ENCODE peak calls at places on chromosomes 1 and 21, in six cellular contexts. Z is body of pancreas, T is IMR-90, W is thyroid gland, C is GM12891, I is vagina. O is an unnamed sample.

GRCh38 chr21:31337991-31338891 is 5.8 kb downstream of the TIAM1 start:
- DNase-seq in Z (no peak), T (no peak), W (no peak), C (no peak), I (no peak), O (no peak)

GRCh38 chr1:71641903-71642302 is 561.1 kb upstream of the ZRANB2 start:
- DNase-seq in Z (no peak), T (no peak), W (no peak), C (no peak), I (no peak), O (no peak)

GRCh38 chr1:14733779-14734140 is 135.3 kb downstream of the KAZN start:
- DNase-seq in Z (no peak), T (no peak), W (no peak), C (no peak), I (no peak), O (no peak)

GRCh38 chr1:201528631-201529260 is 10.2 kb upstream of the NAV1 start:
- DNase-seq in Z (no peak), T (peak), W (no peak), C (no peak), I (no peak), O (no peak)

GRCh38 chr1:24085007-24085406 is 26.9 kb downstream of the MYOM3 start:
- DNase-seq in Z (no peak), T (no peak), W (no peak), C (no peak), I (no peak), O (no peak)

GRCh38 chr1:54542962-54543539 is 5.0 kb upstream of the ACOT11 start:
- DNase-seq in Z (no peak), T (peak), W (no peak), C (no peak), I (no peak), O (no peak)

GRCh38 chr1:17251699-17252376 is 2.9 kb downstream of the PADI3 start:
- DNase-seq in Z (no peak), T (peak), W (no peak), C (no peak), I (no peak), O (no peak)

GRCh38 chr1:41852091-41852490 is 66.6 kb downstream of the HIVEP3 start:
- DNase-seq in Z (no peak), T (no peak), W (no peak), C (no peak), I (no peak), O (no peak)

GRCh38 chr1:9069324-9070100 is at the start of gene SLC2A5:
- DNase-seq in Z (no peak), T (no peak), W (peak), C (peak), I (no peak), O (peak)

GRCh38 chr1:177833631-177834030 is 136.2 kb downstream of the SEC16B start:
- DNase-seq in Z (no peak), T (no peak), W (no peak), C (no peak), I (no peak), O (no peak)

GRCh38 chr1:159170639-159171038 is 776 bp upstream of the CADM3 start:
- DNase-seq in Z (no peak), T (no peak), W (no peak), C (no peak), I (no peak), O (no peak)

GRCh38 chr1:9882945-9883303 is 27.1 kb downstream of the CTNNBIP1 start:
- DNase-seq in Z (no peak), T (no peak), W (no peak), C (no peak), I (no peak), O (no peak)

GRCh38 chr1:59990470-59990869 is 63.9 kb upstream of the CYP2J2 start:
- DNase-seq in Z (no peak), T (no peak), W (no peak), C (no peak), I (no peak), O (no peak)

GRCh38 chr1:85581138-85581801 is 709 bp downstream of the CCN1 start:
- DNase-seq in Z (peak), T (peak), W (peak), C (peak), I (no peak), O (peak)

GRCh38 chr1:230883964-230884363 is 15.6 kb upstream of the C1orf198 start:
- DNase-seq in Z (no peak), T (no peak), W (no peak), C (no peak), I (no peak), O (no peak)

GRCh38 chr21:20882462-20883415 is 115.5 kb upstream of the NCAM2 start:
- DNase-seq in Z (peak), T (peak), W (peak), C (no peak), I (no peak), O (no peak)

GRCh38 chr1:186754542-186755150 is 74.1 kb upstream of the PLA2G4A start:
- DNase-seq in Z (no peak), T (no peak), W (no peak), C (no peak), I (no peak), O (no peak)

GRCh38 chr1:159916240-159917051 is 8.9 kb downstream of the TAGLN2 start:
- DNase-seq in Z (peak), T (peak), W (no peak), C (no peak), I (no peak), O (no peak)

DNA sequence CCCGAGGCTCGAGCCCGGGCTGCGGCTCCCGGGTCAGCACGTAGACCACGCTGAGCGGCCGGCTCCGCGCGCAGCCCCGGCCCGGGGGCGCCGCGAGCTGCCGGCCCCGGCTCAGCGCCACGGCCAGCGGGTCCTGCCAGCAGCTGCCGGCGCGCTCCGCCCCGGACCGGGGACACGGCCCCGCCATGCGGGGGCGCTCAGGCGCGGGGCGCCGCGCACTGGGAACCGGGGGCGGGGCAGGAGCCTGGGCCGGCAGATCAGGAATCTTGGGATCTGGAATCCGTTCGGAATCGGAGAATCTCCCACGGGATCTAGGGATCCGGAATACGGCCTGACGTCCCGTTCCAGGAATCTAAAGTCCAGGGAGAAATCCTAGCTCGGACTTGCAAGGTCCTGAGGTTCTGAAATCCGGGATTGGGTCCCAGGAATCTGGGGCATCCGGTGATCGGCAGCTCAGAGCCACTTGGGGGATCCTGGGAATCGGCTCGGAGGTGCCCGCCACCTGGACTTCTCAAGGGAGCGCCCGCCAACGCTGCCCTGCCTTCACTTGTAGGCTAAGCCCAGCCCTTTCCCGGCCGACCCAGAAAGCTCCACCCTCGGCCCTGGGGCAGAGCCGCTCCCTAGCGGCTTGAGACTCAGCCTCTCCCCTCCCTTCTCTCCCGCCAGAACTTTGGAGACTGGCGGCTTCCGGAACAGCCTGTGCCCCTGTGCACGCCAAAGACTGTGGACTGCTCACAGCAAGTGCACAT is at the start of gene MAP3K6:
- DNase-seq in Z (peak), T (peak), W (peak), C (peak), I (peak), O (peak)
- TF ChIP-seq POLR2A in Z (peak), T (no peak), W (no peak), C (no peak), I (peak), O (peak)

GRCh38 chr1:225746361-225747179 is 31.1 kb upstream of the SRP9 start:
- DNase-seq in Z (peak), T (peak), W (peak), C (no peak), I (no peak), O (peak)
- TF ChIP-seq POLR2A in Z (peak), T (peak), W (no peak), C (no peak), I (no peak), O (no peak)

GRCh38 chr1:150548632-150549495 is at the start of gene ADAMTSL4:
- DNase-seq in Z (peak), T (peak), W (peak), C (peak), I (no peak), O (no peak)
- TF ChIP-seq POLR2A in Z (peak), T (peak), W (no peak), C (no peak), I (peak), O (no peak)

DNA sequence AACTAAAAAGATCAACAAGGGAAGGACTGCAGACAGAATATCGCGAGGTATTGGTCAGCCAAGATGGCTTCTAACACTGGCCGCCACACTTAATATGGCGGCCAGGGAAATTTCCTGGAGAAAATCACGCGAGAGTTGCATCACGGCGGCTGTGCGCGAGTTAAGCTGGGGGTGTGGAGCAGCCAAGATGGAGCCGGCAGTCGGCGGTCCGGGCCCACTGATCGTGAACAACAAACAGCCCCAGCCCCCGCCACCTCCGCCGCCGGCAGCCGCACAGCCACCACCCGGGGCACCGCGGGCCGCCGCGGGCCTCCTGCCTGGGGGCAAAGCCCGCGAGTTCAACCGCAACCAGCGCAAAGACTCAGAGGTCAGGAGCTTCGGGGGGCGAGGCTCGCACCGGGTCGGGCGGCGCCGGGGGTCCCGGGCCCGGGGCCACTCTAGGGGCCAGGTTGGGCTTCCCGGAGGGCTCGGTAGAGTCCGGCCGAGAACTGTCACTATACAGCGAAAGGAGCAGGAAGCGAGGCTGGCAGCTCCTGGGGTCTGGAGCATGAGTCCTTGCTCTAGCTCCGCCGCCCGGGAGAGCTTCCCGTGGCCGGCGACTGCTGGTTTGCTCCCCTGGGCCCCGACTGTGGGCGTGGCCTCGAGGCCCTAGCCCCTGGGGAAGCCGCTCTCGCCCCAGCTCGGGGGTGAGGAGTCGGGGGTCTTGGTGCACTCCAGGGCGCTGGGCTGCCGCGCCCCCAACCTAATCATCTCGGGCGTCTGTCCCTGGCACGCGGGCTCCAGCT is at the start of gene STRIP1:
- DNase-seq in Z (peak), T (peak), W (peak), C (peak), I (peak), O (peak)
- TF ChIP-seq POLR2A in Z (peak), T (peak), W (peak), C (peak), I (peak), O (peak)

DNA sequence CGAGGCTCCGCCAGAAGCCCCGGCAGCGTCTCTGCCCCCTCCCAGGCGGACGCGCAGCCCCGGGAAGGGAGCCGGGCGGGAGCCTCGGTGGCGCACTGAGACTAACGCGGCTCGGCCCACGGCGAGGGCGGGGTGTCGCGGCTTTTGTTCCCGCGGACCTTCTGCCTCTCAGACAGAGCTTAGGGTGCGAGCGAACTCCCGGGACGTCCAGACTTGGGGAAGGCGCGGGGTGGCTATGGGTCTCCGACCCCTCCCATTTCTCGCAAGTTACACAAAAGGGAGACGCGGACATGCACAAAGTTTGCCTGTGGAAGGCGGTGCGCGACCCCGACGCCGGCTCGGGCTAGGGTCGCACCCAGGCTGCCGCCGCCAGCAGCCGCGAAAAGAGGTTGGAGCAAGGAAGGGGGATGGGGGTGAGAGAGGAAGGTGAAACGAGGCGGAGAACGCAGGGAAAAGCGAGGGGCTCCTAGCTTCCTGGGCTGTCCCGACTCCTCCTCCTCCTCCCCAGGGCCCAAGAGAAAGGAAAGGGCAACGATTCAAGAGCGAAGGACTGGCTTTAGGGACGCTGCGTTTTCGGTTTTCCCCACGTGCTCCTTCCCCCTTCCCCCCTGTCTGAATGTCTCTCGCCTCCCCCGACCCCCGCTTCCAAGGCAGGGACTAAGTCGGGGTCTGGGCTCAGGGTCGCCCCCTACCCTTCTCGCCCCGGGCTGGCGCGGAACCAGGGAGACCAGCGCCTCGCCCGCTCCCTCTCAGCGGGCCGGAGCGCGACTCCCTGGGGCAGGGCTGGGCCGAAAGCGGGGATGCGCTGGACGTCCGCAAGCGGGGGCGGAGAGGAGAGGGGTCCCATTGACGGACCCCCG is 729 bp downstream of the APP start:
- DNase-seq in Z (peak), T (peak), W (peak), C (peak), I (no peak), O (peak)
- TF ChIP-seq POLR2A in Z (peak), T (no peak), W (no peak), C (no peak), I (peak), O (peak)